ENCODE peak calls at places on chromosomes 4 and X, in seven cellular contexts. I is CD8-positive, alpha-beta T cell; N is cardiac fibroblast; K is AG04450; H is endothelial cell; T is psoas muscle; D is upper lobe of right lung. F is an unnamed sample.

GRCh38 chrX:100411802-100412333 is 1.8 kb upstream of the PCDH19 start:
- DNase-seq in I (no peak), N (no peak), K (no peak), H (no peak), T (no peak), D (no peak), F (no peak)

GRCh38 chrX:3159995-3160715 is 118.9 kb downstream of the ARSF start:
- DNase-seq in I (no peak), N (no peak), K (no peak), H (no peak), T (no peak), D (no peak), F (no peak)

GRCh38 chrX:25207803-25208202 is 192.0 kb upstream of the ARX start:
- DNase-seq in I (no peak), N (no peak), K (no peak), H (no peak), T (no peak), D (no peak), F (no peak)

GRCh38 chrX:17939724-17940123 is 78.6 kb upstream of the RAI2 start:
- DNase-seq in I (no peak), N (no peak), K (no peak), H (no peak), T (no peak), D (no peak), F (no peak)

GRCh38 chrX:1582686-1583437 is 8.5 kb upstream of the AKAP17A start:
- DNase-seq in I (no peak), N (no peak), K (no peak), H (no peak), T (no peak), D (no peak), F (no peak)

GRCh38 chr4:53990641-53991040 is 73.8 kb downstream of the CHIC2 start:
- DNase-seq in I (no peak), N (peak; percentile 58), K (no peak), H (no peak), T (no peak), D (no peak), F (no peak)

GRCh38 chr4:156976147-156976546 is 4.5 kb upstream of the PDGFC start:
- DNase-seq in I (no peak), N (peak; percentile 73), K (peak; percentile 57), H (no peak), T (no peak), D (no peak), F (no peak)

GRCh38 chrX:19824603-19825002 is 62.8 kb downstream of the SH3KBP1 start:
- DNase-seq in I (no peak), N (no peak), K (no peak), H (no peak), T (no peak), D (no peak), F (no peak)

GRCh38 chr4:115851918-115852766 is 738.7 kb upstream of the NDST4 start:
- DNase-seq in I (no peak), N (peak; percentile 8), K (no peak), H (peak; percentile 67), T (no peak), D (no peak), F (peak; percentile 25)

GRCh38 chr4:3781193-3781886 is 15.2 kb downstream of the ADRA2C start:
- DNase-seq in I (no peak), N (no peak), K (no peak), H (no peak), T (no peak), D (no peak), F (no peak)

GRCh38 chr4:3784469-3785291 is 18.5 kb downstream of the ADRA2C start:
- DNase-seq in I (no peak), N (no peak), K (no peak), H (no peak), T (no peak), D (no peak), F (no peak)

GRCh38 chr4:3785292-3785565 is 19.0 kb downstream of the ADRA2C start:
- DNase-seq in I (no peak), N (no peak), K (no peak), H (no peak), T (no peak), D (no peak), F (no peak)

GRCh38 chr4:3781997-3782930 is 16.1 kb downstream of the ADRA2C start:
- DNase-seq in I (no peak), N (no peak), K (no peak), H (no peak), T (no peak), D (no peak), F (no peak)

GRCh38 chr4:3783691-3784306 is 17.6 kb downstream of the ADRA2C start:
- DNase-seq in I (no peak), N (no peak), K (no peak), H (peak; percentile 57), T (no peak), D (no peak), F (no peak)
- TF ChIP-seq CTCF in I (no peak), N (no peak), K (peak; percentile 14), H (peak; percentile 40), T (peak; percentile 24), D (peak; percentile 21), F (no peak)

GRCh38 chrX:71103110-71103983 is 3.2 kb downstream of the CXorf65 start:
- DNase-seq in I (no peak), N (no peak), K (no peak), H (peak; percentile 22), T (peak; percentile 25), D (no peak), F (no peak)

GRCh38 chrX:71099736-71100135 is 4.1 kb downstream of the FOXO4 start:
- DNase-seq in I (no peak), N (no peak), K (no peak), H (no peak), T (no peak), D (no peak), F (no peak)

GRCh38 chrX:71102292-71102691 is 4.2 kb downstream of the CXorf65 start:
- DNase-seq in I (no peak), N (no peak), K (no peak), H (no peak), T (no peak), D (no peak), F (no peak)

GRCh38 chrX:71098951-71099506 is 3.4 kb downstream of the FOXO4 start:
- DNase-seq in I (no peak), N (no peak), K (no peak), H (no peak), T (no peak), D (no peak), F (no peak)

GRCh38 chrX:71100581-71101505 is 5.2 kb downstream of the FOXO4 start:
- DNase-seq in I (no peak), N (no peak), K (no peak), H (no peak), T (no peak), D (no peak), F (no peak)
- TF ChIP-seq CTCF in I (no peak), N (no peak), K (no peak), H (peak; percentile 24), T (no peak), D (no peak), F (no peak)

GRCh38 chr4:81351653-81352455 is 119.9 kb downstream of the RASGEF1B start:
- DNase-seq in I (peak; percentile 18), N (peak; percentile 90), K (peak; percentile 56), H (peak; percentile 72), T (peak; percentile 60), D (peak; percentile 66), F (peak; percentile 69)
- TF ChIP-seq CTCF in I (peak; percentile 89), N (peak; percentile 86), K (peak; percentile 98), H (peak; percentile 90), T (peak; percentile 72), D (peak; percentile 89), F (peak; percentile 82)

GRCh38 chrX:149870840-149871239 is 10.1 kb upstream of the MAGEA8 start:
- DNase-seq in I (no peak), N (no peak), K (no peak), H (no peak), T (no peak), D (no peak), F (no peak)

GRCh38 chrX:149877157-149877556 is 3.8 kb upstream of the MAGEA8 start:
- DNase-seq in I (no peak), N (no peak), K (no peak), H (no peak), T (no peak), D (no peak), F (no peak)

GRCh38 chrX:149867488-149867887 is 13.5 kb upstream of the MAGEA8 start:
- DNase-seq in I (no peak), N (no peak), K (no peak), H (no peak), T (no peak), D (no peak), F (no peak)

GRCh38 chrX:149871433-149871832 is 9.6 kb upstream of the MAGEA8 start:
- DNase-seq in I (no peak), N (no peak), K (no peak), H (no peak), T (no peak), D (no peak), F (no peak)

GRCh38 chrX:149871940-149872339 is 9.0 kb upstream of the MAGEA8 start:
- DNase-seq in I (peak; percentile 14), N (peak; percentile 2), K (no peak), H (peak; percentile 55), T (no peak), D (no peak), F (no peak)
- TF ChIP-seq CTCF in I (no peak), N (peak; percentile 50), K (peak; percentile 15), H (peak; percentile 51), T (no peak), D (peak; percentile 26), F (no peak)

DNA sequence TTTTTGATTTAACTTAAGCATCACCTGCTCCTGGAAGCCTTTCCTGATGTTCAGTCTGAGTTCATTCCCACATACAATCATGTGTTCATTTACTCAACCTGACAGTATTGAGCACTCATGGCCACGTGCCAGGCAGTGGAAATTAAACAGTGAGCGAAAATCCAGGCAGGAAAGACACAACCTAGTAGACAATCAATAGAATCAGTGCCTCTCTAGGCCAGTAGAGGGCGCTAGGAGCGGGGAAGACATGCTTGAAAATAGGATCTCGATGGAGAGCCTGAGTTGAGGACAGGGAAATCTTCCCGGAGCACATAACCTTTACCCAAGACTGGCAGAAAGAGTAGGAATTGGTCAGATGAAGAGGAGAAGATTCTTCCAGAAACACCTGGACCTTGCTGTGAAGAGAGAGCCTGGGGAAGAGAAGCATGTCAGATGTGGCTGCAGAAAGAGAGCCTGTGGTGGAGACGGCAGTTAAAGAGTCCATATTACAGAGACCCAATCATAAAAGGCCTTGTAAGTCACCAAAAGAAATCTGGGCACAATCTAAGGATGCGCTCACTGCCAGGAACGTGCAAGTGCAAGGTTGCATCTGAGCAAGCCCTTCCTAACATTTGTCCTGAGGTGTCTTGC is 103.5 kb downstream of the LDB2 start:
- DNase-seq in I (no peak), N (peak; percentile 68), K (no peak), H (peak; percentile 84), T (no peak), D (no peak), F (no peak)
- TF ChIP-seq CTCF in I (peak; percentile 47), N (peak; percentile 88), K (peak; percentile 87), H (peak; percentile 72), T (peak; percentile 47), D (peak; percentile 76), F (peak; percentile 57)